ENCODE peak calls at places on chromosomes 11 and 22, in ten cellular contexts. One of them, this sample, is unnamed.
A peak's percentile ranks its signal among the peaks of the same experiment; 100 is the strongest.

GRCh38 chr11:116073854-116074837 is 569.9 kb upstream of the CADM1 start:
- DNase-seq in osteocyte: no peak
- DNase-seq in right atrium auricular region: no peak
- DNase-seq in brain microvascular endothelial cell: no peak
- DNase-seq in fibroblast of lung: no peak
- DNase-seq in A673: no peak
- DNase-seq in AG10803: no peak
- DNase-seq in HCT116: no peak
- DNase-seq in lower leg skin: peak; percentile 78
- DNase-seq in body of pancreas: peak; percentile 17
- DNase-seq in this sample: no peak

GRCh38 chr11:78074756-78075155 is 4.9 kb downstream of the NDUFC2 start:
- DNase-seq in brain microvascular endothelial cell: no peak
- DNase-seq in lower leg skin: no peak
- DNase-seq in A673: peak; percentile 28
- DNase-seq in body of pancreas: no peak
- DNase-seq in osteocyte: no peak
- DNase-seq in right atrium auricular region: no peak
- DNase-seq in AG10803: no peak
- DNase-seq in HCT116: no peak
- DNase-seq in fibroblast of lung: no peak
- DNase-seq in this sample: no peak

GRCh38 chr11:313787-314547 is at the start of gene IFITM1:
- DNase-seq in brain microvascular endothelial cell: no peak
- DNase-seq in osteocyte: no peak
- DNase-seq in fibroblast of lung: peak; percentile 86
- DNase-seq in body of pancreas: no peak
- DNase-seq in A673: peak; percentile 84
- DNase-seq in HCT116: no peak
- DNase-seq in AG10803: peak; percentile 83
- DNase-seq in right atrium auricular region: no peak
- DNase-seq in lower leg skin: no peak
- DNase-seq in this sample: no peak

GRCh38 chr11:77865805-77866204 is 44.9 kb downstream of the AAMDC start:
- DNase-seq in HCT116: no peak
- DNase-seq in fibroblast of lung: no peak
- DNase-seq in AG10803: peak; percentile 33
- DNase-seq in osteocyte: no peak
- DNase-seq in right atrium auricular region: no peak
- DNase-seq in A673: peak; percentile 21
- DNase-seq in brain microvascular endothelial cell: peak; percentile 27
- DNase-seq in body of pancreas: no peak
- DNase-seq in lower leg skin: no peak
- DNase-seq in this sample: no peak

GRCh38 chr11:35190804-35191348 is 51.9 kb downstream of the CD44 start:
- DNase-seq in osteocyte: no peak
- DNase-seq in HCT116: no peak
- DNase-seq in AG10803: no peak
- DNase-seq in lower leg skin: no peak
- DNase-seq in body of pancreas: no peak
- DNase-seq in brain microvascular endothelial cell: no peak
- DNase-seq in A673: no peak
- DNase-seq in right atrium auricular region: no peak
- DNase-seq in fibroblast of lung: peak; percentile 94
- DNase-seq in this sample: no peak

GRCh38 chr22:26894362-26894761 is 237.0 kb downstream of the MIAT start:
- DNase-seq in osteocyte: no peak
- DNase-seq in lower leg skin: no peak
- DNase-seq in body of pancreas: no peak
- DNase-seq in right atrium auricular region: no peak
- DNase-seq in fibroblast of lung: no peak
- DNase-seq in HCT116: no peak
- DNase-seq in AG10803: no peak
- DNase-seq in A673: no peak
- DNase-seq in brain microvascular endothelial cell: peak; percentile 27
- DNase-seq in this sample: no peak

GRCh38 chr11:69301491-69302401 is 7.8 kb downstream of the MYEOV start:
- DNase-seq in HCT116: peak; percentile 95
- DNase-seq in fibroblast of lung: peak; percentile 72
- DNase-seq in brain microvascular endothelial cell: peak; percentile 83
- DNase-seq in osteocyte: peak; percentile 86
- DNase-seq in A673: peak; percentile 83
- DNase-seq in AG10803: peak; percentile 88
- DNase-seq in body of pancreas: peak; percentile 40
- DNase-seq in lower leg skin: no peak
- DNase-seq in right atrium auricular region: no peak
- DNase-seq in this sample: no peak

GRCh38 chr11:1570896-1571759 is 943 bp downstream of the DUSP8 start:
- DNase-seq in lower leg skin: no peak
- DNase-seq in body of pancreas: peak; percentile 46
- DNase-seq in fibroblast of lung: no peak
- DNase-seq in brain microvascular endothelial cell: no peak
- DNase-seq in A673: no peak
- DNase-seq in HCT116: no peak
- DNase-seq in AG10803: no peak
- DNase-seq in osteocyte: no peak
- DNase-seq in right atrium auricular region: no peak
- DNase-seq in this sample: no peak

GRCh38 chr11:118059231-118059940 is 17.5 kb upstream of the TMPRSS4 start:
- DNase-seq in osteocyte: no peak
- DNase-seq in fibroblast of lung: no peak
- DNase-seq in A673: no peak
- DNase-seq in right atrium auricular region: no peak
- DNase-seq in AG10803: no peak
- DNase-seq in brain microvascular endothelial cell: no peak
- DNase-seq in HCT116: no peak
- DNase-seq in body of pancreas: no peak
- DNase-seq in lower leg skin: peak; percentile 72
- DNase-seq in this sample: no peak

GRCh38 chr22:31377609-31378008 is 21.8 kb upstream of the DRG1 start:
- DNase-seq in osteocyte: no peak
- DNase-seq in A673: no peak
- DNase-seq in right atrium auricular region: no peak
- DNase-seq in lower leg skin: no peak
- DNase-seq in brain microvascular endothelial cell: no peak
- DNase-seq in HCT116: no peak
- DNase-seq in body of pancreas: no peak
- DNase-seq in fibroblast of lung: no peak
- DNase-seq in AG10803: no peak
- DNase-seq in this sample: no peak

GRCh38 chr11:118264568-118265470 is 722 bp upstream of the MPZL2 start:
- DNase-seq in AG10803: no peak
- DNase-seq in lower leg skin: no peak
- DNase-seq in A673: no peak
- DNase-seq in fibroblast of lung: no peak
- DNase-seq in right atrium auricular region: no peak
- DNase-seq in osteocyte: no peak
- DNase-seq in brain microvascular endothelial cell: no peak
- DNase-seq in HCT116: no peak
- DNase-seq in body of pancreas: no peak
- DNase-seq in this sample: no peak

GRCh38 chr11:81331611-81332205 is 1402.0 kb downstream of the FAM181B start:
- DNase-seq in HCT116: no peak
- DNase-seq in AG10803: no peak
- DNase-seq in A673: no peak
- DNase-seq in lower leg skin: no peak
- DNase-seq in right atrium auricular region: no peak
- DNase-seq in body of pancreas: no peak
- DNase-seq in brain microvascular endothelial cell: no peak
- DNase-seq in fibroblast of lung: no peak
- DNase-seq in osteocyte: no peak
- DNase-seq in this sample: no peak
- TF ChIP-seq CTCF in HCT116: no peak
- TF ChIP-seq CTCF in AG10803: no peak
- TF ChIP-seq CTCF in A673: no peak
- TF ChIP-seq CTCF in lower leg skin: no peak
- TF ChIP-seq CTCF in right atrium auricular region: no peak
- TF ChIP-seq CTCF in body of pancreas: no peak
- TF ChIP-seq CTCF in brain microvascular endothelial cell: no peak
- TF ChIP-seq CTCF in fibroblast of lung: no peak
- TF ChIP-seq CTCF in osteocyte: no peak
- TF ChIP-seq CTCF in this sample: no peak

DNA sequence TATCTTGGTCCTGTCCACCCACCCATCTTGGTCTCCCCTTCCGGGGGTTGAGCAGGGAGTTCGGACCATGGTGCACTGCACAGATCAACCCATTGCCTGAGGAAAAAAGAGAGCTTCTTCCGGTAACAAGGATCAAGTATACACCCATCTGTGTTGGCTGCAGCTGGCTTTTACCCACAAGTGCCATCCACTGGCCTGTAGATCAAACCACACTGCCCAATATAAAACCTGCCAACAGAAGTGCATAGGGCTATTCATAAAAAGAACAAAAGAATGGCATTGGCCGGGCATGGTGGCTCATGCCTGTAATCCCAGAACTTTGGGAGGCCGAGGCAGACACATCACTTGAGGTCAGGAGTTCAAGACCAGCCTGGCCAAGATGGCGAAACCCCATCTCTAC is 94.5 kb downstream of the ZC3H12C start:
- DNase-seq in lower leg skin: no peak
- DNase-seq in HCT116: no peak
- DNase-seq in brain microvascular endothelial cell: no peak
- DNase-seq in fibroblast of lung: no peak
- DNase-seq in body of pancreas: no peak
- DNase-seq in right atrium auricular region: no peak
- DNase-seq in AG10803: no peak
- DNase-seq in A673: no peak
- DNase-seq in osteocyte: no peak
- DNase-seq in this sample: no peak
- TF ChIP-seq CTCF in lower leg skin: no peak
- TF ChIP-seq CTCF in HCT116: no peak
- TF ChIP-seq CTCF in brain microvascular endothelial cell: no peak
- TF ChIP-seq CTCF in fibroblast of lung: no peak
- TF ChIP-seq CTCF in body of pancreas: no peak
- TF ChIP-seq CTCF in right atrium auricular region: no peak
- TF ChIP-seq CTCF in AG10803: no peak
- TF ChIP-seq CTCF in A673: no peak
- TF ChIP-seq CTCF in osteocyte: no peak
- TF ChIP-seq CTCF in this sample: no peak

GRCh38 chr11:129699711-129700304 is 115.8 kb upstream of the TMEM45B start:
- DNase-seq in HCT116: no peak
- DNase-seq in A673: peak; percentile 64
- DNase-seq in right atrium auricular region: no peak
- DNase-seq in brain microvascular endothelial cell: no peak
- DNase-seq in body of pancreas: no peak
- DNase-seq in AG10803: no peak
- DNase-seq in lower leg skin: no peak
- DNase-seq in fibroblast of lung: no peak
- DNase-seq in osteocyte: no peak
- DNase-seq in this sample: no peak
- TF ChIP-seq CTCF in HCT116: peak; percentile 23
- TF ChIP-seq CTCF in A673: peak; percentile 60
- TF ChIP-seq CTCF in right atrium auricular region: no peak
- TF ChIP-seq CTCF in brain microvascular endothelial cell: peak; percentile 17
- TF ChIP-seq CTCF in body of pancreas: no peak
- TF ChIP-seq CTCF in AG10803: no peak
- TF ChIP-seq CTCF in lower leg skin: no peak
- TF ChIP-seq CTCF in fibroblast of lung: peak; percentile 1
- TF ChIP-seq CTCF in osteocyte: no peak
- TF ChIP-seq CTCF in this sample: no peak

GRCh38 chr11:11895672-11896071 is 53.9 kb downstream of the USP47 start:
- DNase-seq in HCT116: no peak
- DNase-seq in osteocyte: no peak
- DNase-seq in right atrium auricular region: no peak
- DNase-seq in fibroblast of lung: peak; percentile 42
- DNase-seq in A673: peak; percentile 17
- DNase-seq in brain microvascular endothelial cell: no peak
- DNase-seq in lower leg skin: no peak
- DNase-seq in AG10803: peak; percentile 28
- DNase-seq in body of pancreas: no peak
- DNase-seq in this sample: no peak

GRCh38 chr11:11894486-11894885 is 52.7 kb downstream of the USP47 start:
- DNase-seq in AG10803: no peak
- DNase-seq in osteocyte: no peak
- DNase-seq in A673: peak; percentile 63
- DNase-seq in body of pancreas: no peak
- DNase-seq in fibroblast of lung: no peak
- DNase-seq in right atrium auricular region: no peak
- DNase-seq in brain microvascular endothelial cell: peak; percentile 7
- DNase-seq in lower leg skin: no peak
- DNase-seq in HCT116: no peak
- DNase-seq in this sample: no peak

GRCh38 chr11:11898648-11899047 is 56.9 kb downstream of the USP47 start:
- DNase-seq in fibroblast of lung: no peak
- DNase-seq in HCT116: no peak
- DNase-seq in AG10803: no peak
- DNase-seq in A673: no peak
- DNase-seq in body of pancreas: no peak
- DNase-seq in brain microvascular endothelial cell: no peak
- DNase-seq in right atrium auricular region: no peak
- DNase-seq in lower leg skin: no peak
- DNase-seq in osteocyte: no peak
- DNase-seq in this sample: no peak

GRCh38 chr11:11901917-11902316 is 60.1 kb downstream of the USP47 start:
- DNase-seq in lower leg skin: no peak
- DNase-seq in body of pancreas: no peak
- DNase-seq in osteocyte: no peak
- DNase-seq in fibroblast of lung: no peak
- DNase-seq in A673: no peak
- DNase-seq in brain microvascular endothelial cell: no peak
- DNase-seq in right atrium auricular region: no peak
- DNase-seq in HCT116: no peak
- DNase-seq in AG10803: no peak
- DNase-seq in this sample: no peak

GRCh38 chr11:11899401-11899800 is 57.6 kb downstream of the USP47 start:
- DNase-seq in AG10803: no peak
- DNase-seq in A673: no peak
- DNase-seq in brain microvascular endothelial cell: no peak
- DNase-seq in fibroblast of lung: no peak
- DNase-seq in right atrium auricular region: no peak
- DNase-seq in osteocyte: no peak
- DNase-seq in HCT116: no peak
- DNase-seq in body of pancreas: no peak
- DNase-seq in lower leg skin: no peak
- DNase-seq in this sample: no peak
- TF ChIP-seq CTCF in AG10803: no peak
- TF ChIP-seq CTCF in A673: no peak
- TF ChIP-seq CTCF in brain microvascular endothelial cell: no peak
- TF ChIP-seq CTCF in fibroblast of lung: no peak
- TF ChIP-seq CTCF in right atrium auricular region: no peak
- TF ChIP-seq CTCF in osteocyte: no peak
- TF ChIP-seq CTCF in HCT116: no peak
- TF ChIP-seq CTCF in body of pancreas: no peak
- TF ChIP-seq CTCF in lower leg skin: no peak
- TF ChIP-seq CTCF in this sample: no peak

DNA sequence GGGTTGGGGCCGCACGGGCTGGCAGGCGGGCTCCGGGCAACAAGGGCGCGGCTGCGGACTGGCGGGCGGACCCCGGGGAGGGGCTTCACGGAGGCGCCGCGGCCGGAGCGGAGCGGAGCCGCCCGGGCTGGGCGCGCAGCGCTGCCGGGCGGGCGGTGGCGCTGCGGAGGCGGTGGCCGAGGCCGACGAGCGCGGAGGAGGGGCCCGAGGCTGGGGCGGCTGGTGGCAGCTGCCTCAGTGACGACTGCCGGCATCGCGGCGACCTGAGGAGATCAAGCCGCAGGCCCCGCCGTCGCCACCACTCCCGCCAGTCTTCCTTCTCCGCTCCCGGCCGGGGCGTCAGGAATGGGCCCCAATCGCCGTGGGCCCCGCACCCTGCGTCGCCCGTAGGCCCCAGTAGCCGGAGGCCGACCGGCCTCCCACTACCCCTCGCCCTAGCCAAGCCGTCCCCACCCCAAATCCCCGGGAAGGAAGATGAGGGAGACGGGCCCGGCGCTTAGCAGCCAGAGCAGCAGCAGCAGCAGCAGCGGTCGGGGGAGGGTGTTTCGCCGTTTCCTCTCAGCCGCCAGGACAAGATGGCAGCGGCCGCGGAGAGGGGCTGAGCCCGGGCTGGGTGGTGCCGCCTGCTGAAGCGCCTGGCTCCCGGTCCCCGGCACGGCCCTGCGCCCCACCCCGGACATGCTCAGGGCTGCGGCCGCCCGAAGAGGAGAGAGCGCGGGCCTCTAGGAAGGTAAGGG is at the start of gene HIPK3:
- DNase-seq in body of pancreas: peak; percentile 83
- DNase-seq in HCT116: no peak
- DNase-seq in A673: peak; percentile 97
- DNase-seq in osteocyte: peak; percentile 96
- DNase-seq in right atrium auricular region: peak; percentile 78
- DNase-seq in AG10803: peak; percentile 84
- DNase-seq in brain microvascular endothelial cell: peak; percentile 36
- DNase-seq in lower leg skin: peak; percentile 95
- DNase-seq in fibroblast of lung: peak; percentile 75
- DNase-seq in this sample: peak; percentile 43
- TF ChIP-seq CTCF in body of pancreas: peak; percentile 21
- TF ChIP-seq CTCF in HCT116: no peak
- TF ChIP-seq CTCF in A673: peak; percentile 31
- TF ChIP-seq CTCF in osteocyte: peak; percentile 46
- TF ChIP-seq CTCF in right atrium auricular region: peak; percentile 38
- TF ChIP-seq CTCF in AG10803: no peak
- TF ChIP-seq CTCF in brain microvascular endothelial cell: no peak
- TF ChIP-seq CTCF in lower leg skin: no peak
- TF ChIP-seq CTCF in fibroblast of lung: no peak
- TF ChIP-seq CTCF in this sample: no peak